ENCODE peak calls at places on chromosomes 13 and 19, in five cellular contexts. Y is fibroblast of lung, T is HCT116, K is PC-3, I is IMR-90. E is an unnamed sample.

GRCh38 chr19:907183-907853 is 5.7 kb downstream of the R3HDM4 start:
- DNase-seq in Y (no peak), T (no peak), K (no peak), I (no peak), E (no peak)

GRCh38 chr13:50412046-50412617 is 396.9 kb downstream of the KCNRG start:
- DNase-seq in Y (peak; percentile 50), T (no peak), K (peak; percentile 6), I (peak; percentile 36), E (no peak)

GRCh38 chr19:29844891-29845575 is 33.2 kb downstream of the CCNE1 start:
- DNase-seq in Y (peak; percentile 88), T (peak; percentile 83), K (peak; percentile 81), I (peak; percentile 88), E (peak; percentile 65)

GRCh38 chr19:7366701-7367420 is 18.1 kb downstream of the ARHGEF18 start:
- DNase-seq in Y (peak; percentile 49), T (peak; percentile 62), K (peak; percentile 90), I (peak; percentile 33), E (no peak)

GRCh38 chr13:52788011-52788410 is 48.4 kb upstream of the CNMD start:
- DNase-seq in Y (no peak), T (no peak), K (no peak), I (no peak), E (no peak)

GRCh38 chr13:44230736-44231135 is 142.9 kb upstream of the SERP2 start:
- DNase-seq in Y (no peak), T (no peak), K (peak; percentile 71), I (no peak), E (no peak)

GRCh38 chr13:41006296-41006695 is 12.8 kb downstream of the ELF1 start:
- DNase-seq in Y (no peak), T (no peak), K (no peak), I (no peak), E (no peak)

GRCh38 chr19:10836478-10837325 is 690 bp upstream of the TMED1 start:
- DNase-seq in Y (peak; percentile 93), T (peak; percentile 85), K (no peak), I (no peak), E (peak; percentile 54)

GRCh38 chr13:51549593-51549992 is 34.7 kb upstream of the WDFY2 start:
- DNase-seq in Y (no peak), T (no peak), K (no peak), I (no peak), E (no peak)

GRCh38 chr13:68047889-68048288 is 817.8 kb upstream of the PCDH9 start:
- DNase-seq in Y (no peak), T (no peak), K (peak; percentile 49), I (no peak), E (no peak)

GRCh38 chr13:99797716-99798115 is 173.9 kb downstream of the ZIC5 start:
- DNase-seq in Y (no peak), T (no peak), K (no peak), I (no peak), E (no peak)

GRCh38 chr19:7932276-7932929 is 6.5 kb upstream of the CTXN1 start:
- DNase-seq in Y (no peak), T (no peak), K (no peak), I (no peak), E (no peak)

GRCh38 chr13:26037302-26037701 is 14.5 kb downstream of the SHISA2 start:
- DNase-seq in Y (no peak), T (peak; percentile 23), K (peak; percentile 56), I (no peak), E (no peak)

GRCh38 chr13:26584713-26585112 is 27.2 kb downstream of the WASF3 start:
- DNase-seq in Y (peak; percentile 62), T (no peak), K (peak; percentile 18), I (peak; percentile 85), E (no peak)

GRCh38 chr13:51874651-51875050 is 12.9 kb downstream of the CCDC70 start:
- DNase-seq in Y (no peak), T (no peak), K (no peak), I (no peak), E (no peak)

DNA sequence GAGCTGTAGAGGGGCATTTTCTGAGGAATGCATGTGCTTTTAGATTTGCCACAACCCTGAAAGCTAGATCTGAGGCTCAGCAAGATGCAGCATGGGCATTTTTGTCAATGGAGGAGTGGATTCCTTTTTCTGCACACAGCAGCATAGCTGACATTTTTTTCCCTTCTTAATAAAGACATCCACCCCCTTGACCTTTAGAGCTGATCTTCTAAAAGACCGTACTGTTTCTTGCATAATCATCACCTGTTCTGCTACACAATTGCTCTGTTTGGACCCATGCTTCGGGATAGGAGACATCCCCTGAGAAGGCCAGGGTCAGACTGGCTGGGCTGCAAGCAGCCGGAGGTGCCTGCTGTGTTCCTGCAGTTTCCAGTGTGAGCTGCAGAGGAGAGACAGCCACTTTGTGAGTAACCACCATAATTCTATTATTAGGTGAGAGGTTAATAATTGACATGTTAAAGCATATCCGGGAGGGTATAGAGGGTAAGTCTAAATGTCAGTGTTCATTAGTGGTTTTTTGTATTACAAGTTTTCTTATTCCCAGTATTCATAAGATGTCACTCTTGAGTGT is 108.5 kb upstream of the C1QTNF9B start:
- DNase-seq in Y (no peak), T (no peak), K (no peak), I (no peak), E (no peak)
- H3K9ac ChIP-seq in Y (peak overlapping the region; percentile 14), T (no peak overlapping the region), K (no peak overlapping the region), I (no peak overlapping the region), E (no peak overlapping the region)

DNA sequence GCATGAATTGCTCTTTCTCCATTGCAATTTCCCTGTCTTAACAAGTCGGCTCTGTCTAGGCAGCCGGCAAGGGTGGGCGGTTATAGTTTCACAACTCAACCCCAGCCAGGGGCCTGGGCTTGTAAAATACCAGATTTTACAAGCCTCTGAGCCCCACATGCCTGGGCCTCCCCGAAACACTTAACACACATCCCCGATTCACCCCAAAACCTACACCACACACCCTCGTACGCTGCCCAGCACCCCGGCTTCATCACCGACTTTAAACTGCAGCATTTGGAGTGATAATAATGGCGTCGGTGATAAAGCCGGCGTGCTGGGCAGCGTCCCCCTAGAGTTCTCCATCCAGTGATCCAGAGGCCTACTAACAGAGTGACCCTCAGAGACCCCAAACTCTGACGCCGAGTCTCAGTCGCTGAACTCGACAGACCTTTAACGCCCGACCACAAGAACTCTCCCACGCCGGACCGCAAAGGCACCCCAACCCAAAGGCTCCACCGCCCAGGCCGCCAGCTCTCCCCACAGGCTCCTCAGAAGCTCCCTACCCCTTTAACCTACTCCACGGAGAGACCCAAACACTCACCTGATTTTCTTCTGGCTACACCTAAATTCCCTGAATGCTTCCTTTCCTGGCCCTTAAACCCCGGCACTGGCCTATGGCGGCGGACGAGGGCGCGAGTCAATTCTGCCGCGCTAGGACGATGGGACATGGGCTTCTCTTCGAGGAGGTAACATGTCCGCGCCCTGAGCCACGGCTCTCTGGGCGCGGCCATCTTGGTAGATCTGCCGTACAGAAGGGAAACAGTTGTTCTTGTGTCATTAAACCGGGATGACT is at the start of gene ZNF649:
- DNase-seq in Y (peak; percentile 86), T (peak; percentile 82), K (peak; percentile 92), I (peak; percentile 84), E (peak; percentile 62)
- TF ChIP-seq CTCF in Y (no peak), T (no peak), K (peak; percentile 35), I (no peak), E (no peak)

GRCh38 chr19:44356383-44357111 is at the start of gene ZNF112:
- DNase-seq in Y (peak; percentile 92), T (peak; percentile 90), K (peak; percentile 92), I (peak; percentile 91), E (peak; percentile 59)
- H3K9ac ChIP-seq in Y (peak within 1 kb of the TSS; percentile 66), T (peak within 1 kb of the TSS; percentile 60), K (peak within 1 kb of the TSS; percentile 61), I (peak within 1 kb of the TSS; percentile 94), E (peak within 1 kb of the TSS; percentile 90)

DNA sequence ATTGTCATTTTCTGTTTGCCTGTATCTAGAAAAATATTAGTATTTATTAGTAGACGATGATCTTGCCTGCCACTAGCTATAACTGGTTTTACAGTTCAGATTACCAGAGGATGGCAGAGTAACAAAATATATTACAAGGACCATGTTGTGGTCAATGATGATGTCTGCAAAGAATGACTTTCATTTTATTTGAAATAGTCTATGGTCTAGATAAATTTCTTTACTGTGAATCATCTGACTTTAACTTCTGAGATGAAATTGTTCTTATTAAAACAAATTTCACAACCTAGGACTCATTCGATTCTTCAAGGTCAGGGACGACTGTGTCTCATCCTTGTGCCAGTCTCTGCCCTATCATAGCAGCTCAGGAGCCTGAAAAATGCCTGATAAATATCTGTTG is 637.8 kb upstream of the KLF12 start:
- DNase-seq in Y (peak; percentile 85), T (no peak), K (peak; percentile 78), I (peak; percentile 87), E (no peak)
- TF ChIP-seq CTCF in Y (no peak), T (no peak), K (peak; percentile 17), I (no peak), E (no peak)

GRCh38 chr19:40688987-40689338 is 1.5 kb downstream of the NUMBL start:
- DNase-seq in Y (peak; percentile 12), T (no peak), K (no peak), I (no peak), E (no peak)
- H3K9ac ChIP-seq in Y (peak overlapping the region; percentile 90), T (no peak overlapping the region), K (peak overlapping the region; percentile 75), I (peak overlapping the region; percentile 99), E (no peak overlapping the region)

GRCh38 chr19:55465460-55466245 is 1.1 kb upstream of the C19orf85 start:
- DNase-seq in Y (no peak), T (no peak), K (no peak), I (no peak), E (no peak)

GRCh38 chr19:55467236-55468053 is 2.9 kb upstream of the C19orf85 start:
- DNase-seq in Y (peak; percentile 61), T (no peak), K (peak; percentile 68), I (peak; percentile 65), E (no peak)

GRCh38 chr19:55466246-55466614 is 1.7 kb upstream of the C19orf85 start:
- DNase-seq in Y (no peak), T (no peak), K (no peak), I (no peak), E (no peak)

GRCh38 chr19:55471266-55471665 is 5.2 kb upstream of the ZNF628 start:
- DNase-seq in Y (no peak), T (no peak), K (no peak), I (no peak), E (no peak)

DNA sequence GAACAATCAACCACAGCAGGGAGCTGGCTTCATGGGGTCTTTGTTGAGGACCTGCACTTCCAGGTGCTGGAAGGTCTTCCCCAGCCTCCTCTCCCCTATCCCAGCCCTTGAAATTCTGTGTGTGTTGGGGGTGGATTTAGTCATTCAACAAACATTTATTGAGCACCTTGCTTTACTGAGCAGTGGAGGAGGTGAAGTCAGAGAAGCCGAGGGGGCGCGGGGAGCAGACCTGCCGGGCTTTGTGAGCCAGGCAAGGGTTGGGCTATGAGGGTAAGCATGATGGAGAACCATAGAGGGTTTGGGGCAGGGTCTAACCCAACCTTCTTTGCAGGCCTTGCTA is 3.5 kb upstream of the C19orf85 start:
- DNase-seq in Y (no peak), T (no peak), K (no peak), I (no peak), E (no peak)
- TF ChIP-seq CTCF in Y (no peak), T (no peak), K (peak; percentile 21), I (no peak), E (no peak)

E was measured in keratinocyte.